ENCODE peak calls at places on chromosomes 5 and 9, in four cellular contexts. One of them, this sample, is unnamed.

GRCh38 chr5:148734518-148734917 is 80.2 kb upstream of the HTR4 start:
- DNase-seq in brain microvascular endothelial cell: no peak
- DNase-seq in body of pancreas: no peak
- DNase-seq in fibroblast of lung: no peak
- DNase-seq in this sample: no peak

GRCh38 chr5:173759696-173760095 is 128.5 kb upstream of the CPEB4 start:
- DNase-seq in fibroblast of lung: no peak
- DNase-seq in body of pancreas: no peak
- DNase-seq in brain microvascular endothelial cell: no peak
- DNase-seq in this sample: no peak

GRCh38 chr9:33489070-33489469 is 15.3 kb upstream of the NOL6 start:
- DNase-seq in brain microvascular endothelial cell: no peak
- DNase-seq in fibroblast of lung: peak
- DNase-seq in body of pancreas: no peak
- DNase-seq in this sample: no peak

GRCh38 chr9:33813712-33814641 is 3.0 kb upstream of the UBE2R2 start:
- DNase-seq in body of pancreas: no peak
- DNase-seq in brain microvascular endothelial cell: peak
- DNase-seq in fibroblast of lung: peak
- DNase-seq in this sample: peak

GRCh38 chr5:125554355-125554754 is 807.9 kb upstream of the ZNF608 start:
- DNase-seq in brain microvascular endothelial cell: no peak
- DNase-seq in fibroblast of lung: no peak
- DNase-seq in body of pancreas: no peak
- DNase-seq in this sample: no peak

GRCh38 chr9:32508728-32509127 is 17.3 kb downstream of the RIGI start:
- DNase-seq in body of pancreas: no peak
- DNase-seq in brain microvascular endothelial cell: no peak
- DNase-seq in fibroblast of lung: no peak
- DNase-seq in this sample: no peak

GRCh38 chr5:77012601-77013000 is 17.6 kb upstream of the AGGF1 start:
- DNase-seq in fibroblast of lung: no peak
- DNase-seq in brain microvascular endothelial cell: no peak
- DNase-seq in body of pancreas: no peak
- DNase-seq in this sample: no peak

GRCh38 chr9:7405924-7406604 is 393.5 kb downstream of the DMAC1 start:
- DNase-seq in body of pancreas: no peak
- DNase-seq in fibroblast of lung: no peak
- DNase-seq in brain microvascular endothelial cell: no peak
- DNase-seq in this sample: no peak

GRCh38 chr5:1063661-1064382 is 48.0 kb downstream of the SLC12A7 start:
- DNase-seq in brain microvascular endothelial cell: no peak
- DNase-seq in fibroblast of lung: no peak
- DNase-seq in body of pancreas: no peak
- DNase-seq in this sample: no peak

GRCh38 chr5:52598954-52599353 is 188.8 kb upstream of the ITGA1 start:
- DNase-seq in fibroblast of lung: no peak
- DNase-seq in body of pancreas: no peak
- DNase-seq in brain microvascular endothelial cell: no peak
- DNase-seq in this sample: no peak

GRCh38 chr9:122109035-122109813 is 16.1 kb upstream of the TTLL11 start:
- DNase-seq in fibroblast of lung: no peak
- DNase-seq in brain microvascular endothelial cell: no peak
- DNase-seq in body of pancreas: no peak
- DNase-seq in this sample: peak

GRCh38 chr5:109413463-109413862 is 3.7 kb upstream of the PJA2 start:
- DNase-seq in fibroblast of lung: peak
- DNase-seq in body of pancreas: peak
- DNase-seq in brain microvascular endothelial cell: peak
- DNase-seq in this sample: no peak

GRCh38 chr9:104843644-104844226 is 79.8 kb downstream of the NIPSNAP3B start:
- DNase-seq in brain microvascular endothelial cell: no peak
- DNase-seq in body of pancreas: no peak
- DNase-seq in fibroblast of lung: no peak
- DNase-seq in this sample: peak

GRCh38 chr5:37112383-37112991 is 136.7 kb downstream of the CPLANE1 start:
- DNase-seq in body of pancreas: no peak
- DNase-seq in fibroblast of lung: no peak
- DNase-seq in brain microvascular endothelial cell: no peak
- DNase-seq in this sample: no peak

GRCh38 chr9:134163374-134164196 is 779 bp downstream of the RNU6ATAC start:
- DNase-seq in fibroblast of lung: peak
- DNase-seq in body of pancreas: peak
- DNase-seq in brain microvascular endothelial cell: no peak
- DNase-seq in this sample: no peak

GRCh38 chr9:128068656-128069221 is 707 bp downstream of the SLC25A25 start:
- DNase-seq in body of pancreas: no peak
- DNase-seq in fibroblast of lung: no peak
- DNase-seq in brain microvascular endothelial cell: no peak
- DNase-seq in this sample: peak

GRCh38 chr5:131212471-131213021 is 41.8 kb downstream of the LYRM7 start:
- DNase-seq in body of pancreas: no peak
- DNase-seq in fibroblast of lung: no peak
- DNase-seq in brain microvascular endothelial cell: no peak
- DNase-seq in this sample: no peak

GRCh38 chr9:37508135-37508833 is 22.5 kb downstream of the POLR1E start:
- DNase-seq in body of pancreas: no peak
- DNase-seq in brain microvascular endothelial cell: no peak
- DNase-seq in fibroblast of lung: no peak
- DNase-seq in this sample: no peak

GRCh38 chr9:98341157-98342102 is 86.0 kb upstream of the TBC1D2 start:
- DNase-seq in body of pancreas: no peak
- DNase-seq in fibroblast of lung: no peak
- DNase-seq in brain microvascular endothelial cell: no peak
- DNase-seq in this sample: no peak
- H3K27ac ChIP-seq in body of pancreas: no peak
- H3K27ac ChIP-seq in fibroblast of lung: no peak
- H3K27ac ChIP-seq in brain microvascular endothelial cell: no peak
- H3K27ac ChIP-seq in this sample: no peak

DNA sequence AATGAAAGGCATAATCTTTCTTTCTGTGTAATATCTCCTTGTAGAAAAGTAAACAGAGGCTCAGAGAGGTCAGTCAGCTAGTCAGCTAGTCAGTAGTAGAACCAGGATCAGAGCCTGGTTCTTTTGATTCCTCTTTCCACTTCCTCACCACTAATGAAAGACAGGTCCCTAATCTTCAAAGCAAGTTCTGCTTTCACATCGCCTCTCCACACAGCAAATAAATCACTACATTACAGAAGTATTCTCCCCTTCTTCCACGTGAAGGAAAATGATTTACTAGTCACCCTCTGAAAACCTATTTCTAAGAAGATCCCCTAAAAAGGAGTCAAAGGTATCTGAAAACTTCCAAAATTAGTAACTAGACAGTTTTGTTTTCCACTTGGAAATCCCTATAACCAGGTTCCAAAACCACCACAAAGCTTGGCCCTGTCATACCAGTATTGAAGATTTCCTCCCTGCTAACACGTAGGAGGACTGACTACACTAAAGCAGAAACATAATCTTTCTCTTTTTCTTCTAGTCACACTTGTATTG is 140.5 kb upstream of the TARS1 start:
- DNase-seq in fibroblast of lung: no peak
- DNase-seq in brain microvascular endothelial cell: no peak
- DNase-seq in body of pancreas: no peak
- DNase-seq in this sample: no peak
- H3K27ac ChIP-seq in fibroblast of lung: peak
- H3K27ac ChIP-seq in brain microvascular endothelial cell: no peak
- H3K27ac ChIP-seq in body of pancreas: no peak
- H3K27ac ChIP-seq in this sample: no peak

GRCh38 chr9:88256216-88256615 is 117.9 kb upstream of the SPATA31C2 start:
- DNase-seq in fibroblast of lung: no peak
- DNase-seq in body of pancreas: no peak
- DNase-seq in brain microvascular endothelial cell: no peak
- DNase-seq in this sample: no peak

GRCh38 chr9:88251903-88252302 is 113.6 kb upstream of the SPATA31C2 start:
- DNase-seq in brain microvascular endothelial cell: no peak
- DNase-seq in body of pancreas: no peak
- DNase-seq in fibroblast of lung: no peak
- DNase-seq in this sample: no peak
- H3K27ac ChIP-seq in brain microvascular endothelial cell: no peak
- H3K27ac ChIP-seq in body of pancreas: no peak
- H3K27ac ChIP-seq in fibroblast of lung: no peak
- H3K27ac ChIP-seq in this sample: no peak

GRCh38 chr9:102185371-102185770 is 446.9 kb upstream of the GRIN3A start:
- DNase-seq in body of pancreas: peak
- DNase-seq in brain microvascular endothelial cell: no peak
- DNase-seq in fibroblast of lung: no peak
- DNase-seq in this sample: no peak
- H3K27ac ChIP-seq in body of pancreas: no peak
- H3K27ac ChIP-seq in brain microvascular endothelial cell: no peak
- H3K27ac ChIP-seq in fibroblast of lung: no peak
- H3K27ac ChIP-seq in this sample: no peak

GRCh38 chr9:20207161-20207560 is 415.1 kb downstream of the MLLT3 start:
- DNase-seq in brain microvascular endothelial cell: no peak
- DNase-seq in body of pancreas: no peak
- DNase-seq in fibroblast of lung: no peak
- DNase-seq in this sample: no peak

GRCh38 chr9:20208156-20208555 is 414.1 kb downstream of the MLLT3 start:
- DNase-seq in brain microvascular endothelial cell: no peak
- DNase-seq in body of pancreas: no peak
- DNase-seq in fibroblast of lung: no peak
- DNase-seq in this sample: no peak

GRCh38 chr9:20212806-20213205 is 409.5 kb downstream of the MLLT3 start:
- DNase-seq in body of pancreas: no peak
- DNase-seq in brain microvascular endothelial cell: no peak
- DNase-seq in fibroblast of lung: no peak
- DNase-seq in this sample: no peak

GRCh38 chr9:20208951-20209350 is 413.3 kb downstream of the MLLT3 start:
- DNase-seq in fibroblast of lung: no peak
- DNase-seq in brain microvascular endothelial cell: no peak
- DNase-seq in body of pancreas: no peak
- DNase-seq in this sample: no peak

GRCh38 chr9:20209421-20210340 is 412.6 kb downstream of the MLLT3 start:
- DNase-seq in fibroblast of lung: no peak
- DNase-seq in body of pancreas: no peak
- DNase-seq in brain microvascular endothelial cell: no peak
- DNase-seq in this sample: no peak
- H3K27ac ChIP-seq in fibroblast of lung: no peak
- H3K27ac ChIP-seq in body of pancreas: no peak
- H3K27ac ChIP-seq in brain microvascular endothelial cell: no peak
- H3K27ac ChIP-seq in this sample: no peak

GRCh38 chr9:70045452-70045851 is 1.8 kb downstream of the MAMDC2 start:
- DNase-seq in fibroblast of lung: no peak
- DNase-seq in brain microvascular endothelial cell: no peak
- DNase-seq in body of pancreas: no peak
- DNase-seq in this sample: no peak
- H3K27ac ChIP-seq in fibroblast of lung: no peak
- H3K27ac ChIP-seq in brain microvascular endothelial cell: no peak
- H3K27ac ChIP-seq in body of pancreas: no peak
- H3K27ac ChIP-seq in this sample: no peak

GRCh38 chr9:92709954-92710353 is 40.0 kb upstream of the IPPK start:
- DNase-seq in fibroblast of lung: no peak
- DNase-seq in body of pancreas: no peak
- DNase-seq in brain microvascular endothelial cell: no peak
- DNase-seq in this sample: no peak

GRCh38 chr9:92707530-92707929 is 37.6 kb upstream of the IPPK start:
- DNase-seq in body of pancreas: no peak
- DNase-seq in fibroblast of lung: no peak
- DNase-seq in brain microvascular endothelial cell: no peak
- DNase-seq in this sample: no peak

GRCh38 chr9:92711146-92711545 is 41.2 kb upstream of the IPPK start:
- DNase-seq in brain microvascular endothelial cell: no peak
- DNase-seq in body of pancreas: no peak
- DNase-seq in fibroblast of lung: no peak
- DNase-seq in this sample: no peak

GRCh38 chr9:92710368-92710767 is 40.4 kb upstream of the IPPK start:
- DNase-seq in brain microvascular endothelial cell: no peak
- DNase-seq in fibroblast of lung: no peak
- DNase-seq in body of pancreas: no peak
- DNase-seq in this sample: no peak

GRCh38 chr9:92709240-92709639 is 39.3 kb upstream of the IPPK start:
- DNase-seq in fibroblast of lung: no peak
- DNase-seq in brain microvascular endothelial cell: no peak
- DNase-seq in body of pancreas: no peak
- DNase-seq in this sample: no peak
- H3K27ac ChIP-seq in fibroblast of lung: no peak
- H3K27ac ChIP-seq in brain microvascular endothelial cell: no peak
- H3K27ac ChIP-seq in body of pancreas: no peak
- H3K27ac ChIP-seq in this sample: no peak

This sample was measured in SJCRH30.